ENCODE peak calls at places on chromosome 20, in five cellular contexts. D, B, C, Y and H are unnamed samples.

GRCh38 chr20:36744764-36745191 is 1.1 kb downstream of the NDRG3 start:
- DNase-seq in D (no peak), B (no peak), C (no peak), Y (no peak), H (peak; percentile 50)

GRCh38 chr20:48222595-48223180 is 437.4 kb upstream of the SULF2 start:
- DNase-seq in D (no peak), B (no peak), C (no peak), Y (no peak), H (no peak)

GRCh38 chr20:36477475-36477874 is 63.8 kb upstream of the MYL9 start:
- DNase-seq in D (no peak), B (no peak), C (no peak), Y (no peak), H (no peak)

GRCh38 chr20:38748863-38749153 is 548 bp downstream of the ACTR5 start:
- DNase-seq in D (no peak), B (no peak), C (peak; percentile 15), Y (no peak), H (peak; percentile 41)

GRCh38 chr20:3164763-3165410 is 5.2 kb upstream of the FASTKD5 start:
- DNase-seq in D (peak; percentile 59), B (no peak), C (no peak), Y (no peak), H (no peak)

GRCh38 chr20:53788253-53789022 is 194.8 kb upstream of the ZNF217 start:
- DNase-seq in D (no peak), B (no peak), C (no peak), Y (no peak), H (no peak)

GRCh38 chr20:31835977-31836852 is 9.2 kb downstream of the FOXS1 start:
- DNase-seq in D (peak; percentile 83), B (peak; percentile 59), C (peak; percentile 72), Y (peak; percentile 88), H (no peak)

GRCh38 chr20:23407770-23408467 is 13.4 kb downstream of the NAPB start:
- DNase-seq in D (no peak), B (no peak), C (no peak), Y (no peak), H (no peak)

GRCh38 chr20:41509801-41510200 is 108.4 kb downstream of the CHD6 start:
- DNase-seq in D (peak; percentile 90), B (peak; percentile 72), C (no peak), Y (no peak), H (peak; percentile 26)

GRCh38 chr20:37226889-37227288 is 34.7 kb downstream of the GHRH start:
- DNase-seq in D (peak; percentile 82), B (no peak), C (no peak), Y (no peak), H (no peak)

GRCh38 chr20:2146080-2146867 is 44.6 kb downstream of the STK35 start:
- DNase-seq in D (no peak), B (no peak), C (no peak), Y (no peak), H (no peak)

GRCh38 chr20:31925631-31926030 is 26.2 kb downstream of the PDRG1 start:
- DNase-seq in D (no peak), B (no peak), C (no peak), Y (no peak), H (no peak)

GRCh38 chr20:44582321-44583025 is at the start of gene PKIG:
- DNase-seq in D (peak; percentile 82), B (no peak), C (no peak), Y (peak; percentile 96), H (no peak)

DNA sequence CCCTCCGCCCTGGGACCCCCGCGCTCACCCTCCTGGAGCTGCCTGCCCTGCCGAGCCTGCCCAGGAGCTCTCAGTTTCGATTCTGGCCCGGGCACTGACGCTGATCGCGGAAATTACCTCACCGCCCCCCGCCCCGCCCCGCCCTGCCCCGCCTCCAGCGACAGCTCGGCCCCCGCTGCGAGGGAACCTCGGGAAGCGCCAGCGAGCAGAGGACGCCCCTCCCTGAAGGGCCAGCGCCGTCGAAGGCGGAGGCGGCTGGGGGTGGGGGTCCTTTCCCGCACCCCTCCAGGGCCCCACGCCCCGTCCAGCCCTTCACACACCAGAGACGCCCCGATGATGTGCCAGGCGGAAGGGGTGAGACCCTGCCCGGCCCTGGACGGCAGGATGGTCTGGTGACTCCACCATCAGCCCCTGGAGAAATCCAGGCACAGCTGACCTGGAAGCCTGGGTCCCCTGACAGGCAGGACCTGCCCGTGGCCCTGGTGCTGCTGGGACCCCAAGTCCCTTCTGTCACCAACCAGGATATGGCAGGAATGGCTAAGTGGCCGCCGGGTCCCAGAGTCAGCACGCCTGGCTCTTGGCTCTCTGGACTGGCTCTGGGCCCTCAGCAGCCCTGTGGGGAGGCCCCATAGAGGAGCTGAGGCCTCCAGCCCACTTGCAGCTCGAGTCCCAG is at the start of gene HELZ2:
- DNase-seq in D (peak; percentile 90), B (peak; percentile 53), C (no peak), Y (peak; percentile 52), H (peak; percentile 72)
- TF ChIP-seq POLR2A in D (no peak), B (no peak), C (peak; percentile 36), Y (peak; percentile 53), H (peak; percentile 44)

GRCh38 chr20:62741701-62742491 is 33.3 kb downstream of the NTSR1 start:
- DNase-seq in D (no peak), B (no peak), C (no peak), Y (no peak), H (no peak)

GRCh38 chr20:62741191-62741676 is 32.6 kb downstream of the NTSR1 start:
- DNase-seq in D (peak; percentile 48), B (no peak), C (no peak), Y (peak; percentile 28), H (no peak)

GRCh38 chr20:62739581-62740285 is 31.1 kb downstream of the NTSR1 start:
- DNase-seq in D (peak; percentile 69), B (no peak), C (no peak), Y (no peak), H (no peak)

GRCh38 chr20:62739067-62739466 is 30.4 kb downstream of the NTSR1 start:
- DNase-seq in D (peak; percentile 64), B (no peak), C (no peak), Y (no peak), H (no peak)

GRCh38 chr20:62740286-62741141 is 31.9 kb downstream of the NTSR1 start:
- DNase-seq in D (peak; percentile 68), B (peak; percentile 54), C (peak; percentile 70), Y (peak; percentile 85), H (no peak)
- H3K27ac ChIP-seq in D (peak overlapping the region; percentile 69), B (no peak overlapping the region), C (peak overlapping the region; percentile 78), Y (peak overlapping the region; percentile 77), H (no peak overlapping the region)

GRCh38 chr20:843908-844307 is 10.4 kb downstream of the FAM110A start:
- DNase-seq in D (no peak), B (no peak), C (no peak), Y (no peak), H (peak; percentile 21)

GRCh38 chr20:840503-840857 is 7.0 kb downstream of the FAM110A start:
- DNase-seq in D (no peak), B (no peak), C (no peak), Y (no peak), H (no peak)

GRCh38 chr20:840858-841567 is 7.5 kb downstream of the FAM110A start:
- DNase-seq in D (no peak), B (peak; percentile 33), C (no peak), Y (no peak), H (peak; percentile 79)

GRCh38 chr20:842547-842940 is 9.0 kb downstream of the FAM110A start:
- DNase-seq in D (no peak), B (no peak), C (no peak), Y (no peak), H (no peak)

GRCh38 chr20:841568-842546 is 8.3 kb downstream of the FAM110A start:
- DNase-seq in D (no peak), B (no peak), C (no peak), Y (no peak), H (peak; percentile 90)
- TF ChIP-seq POLR2A in D (no peak), B (no peak), C (no peak), Y (no peak), H (peak; percentile 63)

GRCh38 chr20:6611911-6612614 is 155.4 kb upstream of the BMP2 start:
- DNase-seq in D (no peak), B (peak; percentile 21), C (no peak), Y (no peak), H (no peak)
- H3K27ac ChIP-seq in D (no peak overlapping the region), B (no peak overlapping the region), C (no peak overlapping the region), Y (no peak overlapping the region), H (no peak overlapping the region)

DNA sequence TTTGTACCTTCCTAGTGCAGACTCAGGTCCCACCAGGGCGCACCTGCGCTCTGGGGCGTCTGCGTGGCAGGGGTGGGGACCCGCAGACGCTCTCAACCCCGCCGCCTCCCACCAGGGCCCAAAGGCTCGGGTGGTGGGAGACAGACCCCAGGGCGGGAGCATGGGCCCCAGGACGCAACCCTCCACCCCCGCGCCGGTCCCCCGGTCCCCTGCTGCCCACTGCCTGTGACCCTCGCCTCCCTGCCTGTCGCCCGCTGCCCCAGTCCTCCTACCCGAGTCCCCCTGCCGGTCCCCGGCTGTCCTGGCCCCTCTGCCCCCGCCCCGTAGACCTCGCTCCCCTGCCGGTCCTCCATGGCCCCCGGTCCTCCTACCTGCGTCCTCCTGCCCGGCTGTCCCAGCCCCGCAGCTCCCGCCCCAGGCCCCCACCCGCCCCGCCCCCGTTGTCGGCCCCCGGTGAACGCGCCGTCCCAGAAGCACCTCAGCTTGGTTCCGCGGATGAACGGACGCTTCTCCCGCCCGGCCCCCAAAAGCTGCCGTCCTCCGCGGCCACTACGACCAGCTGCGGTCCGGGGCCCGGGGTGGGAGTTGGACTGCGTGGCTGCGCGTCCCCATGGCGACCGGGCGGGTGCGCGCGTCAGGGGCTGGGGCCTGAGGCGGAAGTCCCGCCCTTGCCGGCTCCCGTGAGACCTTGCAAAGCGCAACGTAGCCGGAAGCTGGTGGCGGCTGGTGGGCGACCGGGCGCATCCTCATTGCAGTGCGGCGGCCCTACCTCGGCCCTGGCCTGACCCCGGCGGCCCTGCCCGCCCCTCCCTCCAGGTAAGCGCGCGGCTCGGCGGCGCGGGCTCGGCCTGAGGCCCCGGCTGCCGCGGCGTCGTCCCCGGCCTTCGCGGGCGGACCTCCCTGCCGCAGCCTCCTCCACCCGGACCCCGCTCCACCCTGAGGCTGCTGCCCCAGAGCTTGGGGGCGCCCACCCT is at the start of gene ARFGAP1:
- DNase-seq in D (peak; percentile 94), B (peak; percentile 92), C (peak; percentile 86), Y (peak; percentile 86), H (peak; percentile 88)
- TF ChIP-seq POLR2A in D (peak; percentile 37), B (peak; percentile 82), C (peak; percentile 78), Y (peak; percentile 79), H (peak; percentile 66)

DNA sequence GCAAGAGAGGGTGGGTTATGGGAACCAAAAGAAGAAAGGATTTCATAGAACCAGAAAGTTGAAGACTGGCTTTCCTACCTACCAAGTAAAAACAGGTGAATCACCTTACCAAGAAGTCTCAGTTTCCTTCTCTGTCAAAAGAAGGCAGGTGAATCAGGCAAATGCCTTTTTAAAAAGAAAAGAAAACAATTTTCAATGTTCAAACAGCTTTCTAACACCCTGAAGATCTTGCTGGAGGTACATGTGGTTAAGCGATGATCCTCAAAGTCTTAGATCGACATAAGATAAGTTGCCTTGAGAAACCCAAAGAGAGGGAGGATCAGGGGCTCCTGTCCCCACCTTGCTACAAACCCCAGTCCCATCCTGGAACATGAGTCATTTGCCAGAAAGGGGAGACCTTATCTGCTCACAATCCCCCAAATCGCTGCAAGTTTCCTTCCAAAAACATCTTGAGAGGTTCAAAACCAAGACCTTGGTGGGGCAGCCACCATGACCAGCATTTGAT is 71.6 kb downstream of the NFATC2 start:
- DNase-seq in D (no peak), B (no peak), C (no peak), Y (no peak), H (no peak)
- H3K27ac ChIP-seq in D (no peak overlapping the region), B (no peak overlapping the region), C (no peak overlapping the region), Y (no peak overlapping the region), H (no peak overlapping the region)

GRCh38 chr20:45910670-45911485 is 1.1 kb downstream of the PLTP start:
- DNase-seq in D (peak; percentile 100), B (no peak), C (peak; percentile 99), Y (peak; percentile 100), H (peak; percentile 92)
- TF ChIP-seq POLR2A in D (peak; percentile 67), B (no peak), C (no peak), Y (peak; percentile 30), H (peak; percentile 68)